ENCODE peak calls at places on chromosomes 2 and 18, in eight cellular contexts. One of them, this sample, is unnamed.

GRCh38 chr2:233847248-233847898 is 7.0 kb downstream of the HJURP start:
- DNase-seq in dorsolateral prefrontal cortex: no peak
- DNase-seq in coronary artery: no peak
- DNase-seq in neural progenitor cell: no peak
- DNase-seq in mesendoderm: no peak
- DNase-seq in body of pancreas: no peak
- DNase-seq in CD8-positive, alpha-beta memory T cell: no peak
- DNase-seq in IMR-90: no peak
- DNase-seq in this sample: no peak

GRCh38 chr18:76647322-76647721 is 152.3 kb upstream of the ZNF516 start:
- DNase-seq in body of pancreas: no peak
- DNase-seq in dorsolateral prefrontal cortex: no peak
- DNase-seq in IMR-90: no peak
- DNase-seq in CD8-positive, alpha-beta memory T cell: no peak
- DNase-seq in mesendoderm: no peak
- DNase-seq in coronary artery: no peak
- DNase-seq in neural progenitor cell: no peak
- DNase-seq in this sample: no peak

GRCh38 chr2:188527110-188527509 is 235.4 kb downstream of the GULP1 start:
- DNase-seq in mesendoderm: peak
- DNase-seq in coronary artery: no peak
- DNase-seq in dorsolateral prefrontal cortex: no peak
- DNase-seq in IMR-90: peak
- DNase-seq in neural progenitor cell: no peak
- DNase-seq in CD8-positive, alpha-beta memory T cell: no peak
- DNase-seq in body of pancreas: no peak
- DNase-seq in this sample: no peak

GRCh38 chr2:201707753-201708152 is 9.3 kb upstream of the MPP4 start:
- DNase-seq in neural progenitor cell: no peak
- DNase-seq in CD8-positive, alpha-beta memory T cell: no peak
- DNase-seq in body of pancreas: no peak
- DNase-seq in mesendoderm: no peak
- DNase-seq in coronary artery: no peak
- DNase-seq in IMR-90: peak
- DNase-seq in dorsolateral prefrontal cortex: no peak
- DNase-seq in this sample: peak

GRCh38 chr2:9152975-9153402 is 53.6 kb upstream of the ASAP2 start:
- DNase-seq in CD8-positive, alpha-beta memory T cell: no peak
- DNase-seq in coronary artery: no peak
- DNase-seq in IMR-90: no peak
- DNase-seq in dorsolateral prefrontal cortex: no peak
- DNase-seq in body of pancreas: no peak
- DNase-seq in mesendoderm: no peak
- DNase-seq in neural progenitor cell: no peak
- DNase-seq in this sample: no peak

GRCh38 chr2:147543056-147543455 is 301.8 kb upstream of the ACVR2A start:
- DNase-seq in IMR-90: peak
- DNase-seq in neural progenitor cell: no peak
- DNase-seq in mesendoderm: no peak
- DNase-seq in coronary artery: no peak
- DNase-seq in CD8-positive, alpha-beta memory T cell: no peak
- DNase-seq in body of pancreas: no peak
- DNase-seq in dorsolateral prefrontal cortex: no peak
- DNase-seq in this sample: peak

GRCh38 chr18:57727952-57728807 is 74.9 kb downstream of the ATP8B1 start:
- DNase-seq in mesendoderm: no peak
- DNase-seq in dorsolateral prefrontal cortex: no peak
- DNase-seq in coronary artery: no peak
- DNase-seq in CD8-positive, alpha-beta memory T cell: no peak
- DNase-seq in neural progenitor cell: peak
- DNase-seq in IMR-90: peak
- DNase-seq in body of pancreas: no peak
- DNase-seq in this sample: no peak

GRCh38 chr2:190313880-190314279 is 5.7 kb downstream of the HIBCH start:
- DNase-seq in body of pancreas: no peak
- DNase-seq in mesendoderm: no peak
- DNase-seq in neural progenitor cell: no peak
- DNase-seq in CD8-positive, alpha-beta memory T cell: no peak
- DNase-seq in dorsolateral prefrontal cortex: no peak
- DNase-seq in IMR-90: no peak
- DNase-seq in coronary artery: no peak
- DNase-seq in this sample: no peak

GRCh38 chr2:177460973-177461585 is 68.5 kb downstream of the AGPS start:
- DNase-seq in neural progenitor cell: no peak
- DNase-seq in CD8-positive, alpha-beta memory T cell: no peak
- DNase-seq in IMR-90: no peak
- DNase-seq in mesendoderm: no peak
- DNase-seq in coronary artery: no peak
- DNase-seq in dorsolateral prefrontal cortex: no peak
- DNase-seq in body of pancreas: no peak
- DNase-seq in this sample: no peak

GRCh38 chr2:38747819-38748218 is 3.3 kb downstream of the SRSF7 start:
- DNase-seq in mesendoderm: no peak
- DNase-seq in IMR-90: no peak
- DNase-seq in dorsolateral prefrontal cortex: no peak
- DNase-seq in body of pancreas: no peak
- DNase-seq in neural progenitor cell: no peak
- DNase-seq in coronary artery: no peak
- DNase-seq in CD8-positive, alpha-beta memory T cell: no peak
- DNase-seq in this sample: no peak
- H3K4me3 ChIP-seq in mesendoderm: no peak
- H3K4me3 ChIP-seq in IMR-90: no peak
- H3K4me3 ChIP-seq in dorsolateral prefrontal cortex: no peak
- H3K4me3 ChIP-seq in body of pancreas: no peak
- H3K4me3 ChIP-seq in neural progenitor cell: peak
- H3K4me3 ChIP-seq in coronary artery: no peak
- H3K4me3 ChIP-seq in CD8-positive, alpha-beta memory T cell: no peak
- H3K4me3 ChIP-seq in this sample: no peak

GRCh38 chr2:193701484-193701883 is 1506.8 kb upstream of the TMEFF2 start:
- DNase-seq in coronary artery: no peak
- DNase-seq in body of pancreas: no peak
- DNase-seq in dorsolateral prefrontal cortex: no peak
- DNase-seq in neural progenitor cell: no peak
- DNase-seq in IMR-90: no peak
- DNase-seq in CD8-positive, alpha-beta memory T cell: peak
- DNase-seq in mesendoderm: no peak
- DNase-seq in this sample: no peak
- H3K4me3 ChIP-seq in coronary artery: no peak
- H3K4me3 ChIP-seq in body of pancreas: no peak
- H3K4me3 ChIP-seq in dorsolateral prefrontal cortex: no peak
- H3K4me3 ChIP-seq in neural progenitor cell: no peak
- H3K4me3 ChIP-seq in IMR-90: no peak
- H3K4me3 ChIP-seq in CD8-positive, alpha-beta memory T cell: no peak
- H3K4me3 ChIP-seq in mesendoderm: no peak
- H3K4me3 ChIP-seq in this sample: no peak

GRCh38 chr2:102002229-102002628 is 10.5 kb downstream of the IL1R2 start:
- DNase-seq in dorsolateral prefrontal cortex: no peak
- DNase-seq in CD8-positive, alpha-beta memory T cell: peak
- DNase-seq in coronary artery: no peak
- DNase-seq in neural progenitor cell: no peak
- DNase-seq in body of pancreas: no peak
- DNase-seq in IMR-90: no peak
- DNase-seq in mesendoderm: no peak
- DNase-seq in this sample: no peak
- H3K4me3 ChIP-seq in dorsolateral prefrontal cortex: no peak
- H3K4me3 ChIP-seq in CD8-positive, alpha-beta memory T cell: no peak
- H3K4me3 ChIP-seq in coronary artery: no peak
- H3K4me3 ChIP-seq in neural progenitor cell: no peak
- H3K4me3 ChIP-seq in body of pancreas: no peak
- H3K4me3 ChIP-seq in IMR-90: no peak
- H3K4me3 ChIP-seq in mesendoderm: no peak
- H3K4me3 ChIP-seq in this sample: no peak

GRCh38 chr18:67514901-67515540 is 1.5 kb downstream of the DSEL start:
- DNase-seq in CD8-positive, alpha-beta memory T cell: peak
- DNase-seq in body of pancreas: no peak
- DNase-seq in dorsolateral prefrontal cortex: no peak
- DNase-seq in coronary artery: no peak
- DNase-seq in IMR-90: peak
- DNase-seq in mesendoderm: no peak
- DNase-seq in neural progenitor cell: no peak
- DNase-seq in this sample: no peak
- H3K4me3 ChIP-seq in CD8-positive, alpha-beta memory T cell: no peak
- H3K4me3 ChIP-seq in body of pancreas: no peak
- H3K4me3 ChIP-seq in dorsolateral prefrontal cortex: peak
- H3K4me3 ChIP-seq in coronary artery: peak
- H3K4me3 ChIP-seq in IMR-90: peak
- H3K4me3 ChIP-seq in mesendoderm: peak
- H3K4me3 ChIP-seq in neural progenitor cell: peak
- H3K4me3 ChIP-seq in this sample: peak

GRCh38 chr2:230225486-230225885 is at the start of gene SP140:
- DNase-seq in dorsolateral prefrontal cortex: no peak
- DNase-seq in IMR-90: no peak
- DNase-seq in coronary artery: no peak
- DNase-seq in mesendoderm: no peak
- DNase-seq in body of pancreas: peak
- DNase-seq in neural progenitor cell: no peak
- DNase-seq in CD8-positive, alpha-beta memory T cell: peak
- DNase-seq in this sample: no peak
- H3K4me3 ChIP-seq in dorsolateral prefrontal cortex: no peak
- H3K4me3 ChIP-seq in IMR-90: no peak
- H3K4me3 ChIP-seq in coronary artery: peak
- H3K4me3 ChIP-seq in mesendoderm: no peak
- H3K4me3 ChIP-seq in body of pancreas: no peak
- H3K4me3 ChIP-seq in neural progenitor cell: no peak
- H3K4me3 ChIP-seq in CD8-positive, alpha-beta memory T cell: peak
- H3K4me3 ChIP-seq in this sample: no peak

DNA sequence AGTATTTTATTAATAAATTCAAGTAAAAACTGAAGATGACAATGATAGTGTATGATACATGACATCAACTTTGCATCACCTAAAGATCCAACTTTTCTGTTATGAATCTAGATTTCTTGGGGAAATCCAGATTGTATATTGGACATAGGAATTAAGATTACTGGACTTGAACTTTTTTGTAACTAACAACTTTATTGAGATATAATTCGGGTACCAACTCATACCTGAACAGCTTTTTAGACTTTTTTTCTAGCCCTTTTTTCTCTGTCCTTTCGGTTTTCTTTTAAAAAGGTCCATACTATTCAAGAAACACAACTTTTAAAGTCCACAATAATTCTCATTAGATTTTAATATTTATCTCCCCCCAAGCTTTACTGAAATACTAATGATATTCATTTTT is 1.1 kb upstream of the SOCS6 start:
- DNase-seq in IMR-90: no peak
- DNase-seq in coronary artery: no peak
- DNase-seq in neural progenitor cell: no peak
- DNase-seq in dorsolateral prefrontal cortex: no peak
- DNase-seq in body of pancreas: no peak
- DNase-seq in mesendoderm: no peak
- DNase-seq in CD8-positive, alpha-beta memory T cell: no peak
- DNase-seq in this sample: no peak
- H3K4me3 ChIP-seq in IMR-90: no peak
- H3K4me3 ChIP-seq in coronary artery: peak
- H3K4me3 ChIP-seq in neural progenitor cell: peak
- H3K4me3 ChIP-seq in dorsolateral prefrontal cortex: peak
- H3K4me3 ChIP-seq in body of pancreas: no peak
- H3K4me3 ChIP-seq in mesendoderm: no peak
- H3K4me3 ChIP-seq in CD8-positive, alpha-beta memory T cell: no peak
- H3K4me3 ChIP-seq in this sample: no peak

GRCh38 chr2:39666489-39667141 is 898 bp downstream of the TMEM178A start:
- DNase-seq in IMR-90: no peak
- DNase-seq in mesendoderm: no peak
- DNase-seq in dorsolateral prefrontal cortex: no peak
- DNase-seq in CD8-positive, alpha-beta memory T cell: no peak
- DNase-seq in body of pancreas: no peak
- DNase-seq in coronary artery: no peak
- DNase-seq in neural progenitor cell: peak
- DNase-seq in this sample: no peak

GRCh38 chr2:39664898-39665591 is 672 bp upstream of the TMEM178A start:
- DNase-seq in dorsolateral prefrontal cortex: no peak
- DNase-seq in neural progenitor cell: peak
- DNase-seq in coronary artery: no peak
- DNase-seq in CD8-positive, alpha-beta memory T cell: no peak
- DNase-seq in body of pancreas: no peak
- DNase-seq in IMR-90: no peak
- DNase-seq in mesendoderm: peak
- DNase-seq in this sample: no peak

GRCh38 chr2:39664478-39664877 is 1.2 kb upstream of the TMEM178A start:
- DNase-seq in dorsolateral prefrontal cortex: no peak
- DNase-seq in IMR-90: no peak
- DNase-seq in CD8-positive, alpha-beta memory T cell: no peak
- DNase-seq in mesendoderm: no peak
- DNase-seq in coronary artery: no peak
- DNase-seq in neural progenitor cell: no peak
- DNase-seq in body of pancreas: no peak
- DNase-seq in this sample: no peak

GRCh38 chr2:39667142-39667880 is 1.6 kb downstream of the TMEM178A start:
- DNase-seq in IMR-90: no peak
- DNase-seq in body of pancreas: no peak
- DNase-seq in coronary artery: no peak
- DNase-seq in mesendoderm: no peak
- DNase-seq in CD8-positive, alpha-beta memory T cell: no peak
- DNase-seq in neural progenitor cell: no peak
- DNase-seq in dorsolateral prefrontal cortex: no peak
- DNase-seq in this sample: no peak

GRCh38 chr2:39665811-39666488 is at the start of gene TMEM178A:
- DNase-seq in neural progenitor cell: peak
- DNase-seq in mesendoderm: peak
- DNase-seq in IMR-90: no peak
- DNase-seq in body of pancreas: peak
- DNase-seq in coronary artery: no peak
- DNase-seq in dorsolateral prefrontal cortex: no peak
- DNase-seq in CD8-positive, alpha-beta memory T cell: no peak
- DNase-seq in this sample: no peak
- H3K4me3 ChIP-seq in neural progenitor cell: peak
- H3K4me3 ChIP-seq in mesendoderm: peak
- H3K4me3 ChIP-seq in IMR-90: peak
- H3K4me3 ChIP-seq in body of pancreas: peak
- H3K4me3 ChIP-seq in coronary artery: peak
- H3K4me3 ChIP-seq in dorsolateral prefrontal cortex: peak
- H3K4me3 ChIP-seq in CD8-positive, alpha-beta memory T cell: no peak
- H3K4me3 ChIP-seq in this sample: peak

GRCh38 chr18:48777737-48778111 is 173.0 kb downstream of the SMAD7 start:
- DNase-seq in mesendoderm: no peak
- DNase-seq in body of pancreas: no peak
- DNase-seq in IMR-90: no peak
- DNase-seq in coronary artery: no peak
- DNase-seq in neural progenitor cell: no peak
- DNase-seq in dorsolateral prefrontal cortex: no peak
- DNase-seq in CD8-positive, alpha-beta memory T cell: no peak
- DNase-seq in this sample: no peak
- H3K4me3 ChIP-seq in mesendoderm: no peak
- H3K4me3 ChIP-seq in body of pancreas: no peak
- H3K4me3 ChIP-seq in IMR-90: no peak
- H3K4me3 ChIP-seq in coronary artery: no peak
- H3K4me3 ChIP-seq in neural progenitor cell: no peak
- H3K4me3 ChIP-seq in dorsolateral prefrontal cortex: no peak
- H3K4me3 ChIP-seq in CD8-positive, alpha-beta memory T cell: no peak
- H3K4me3 ChIP-seq in this sample: no peak